ENCODE peak calls at places on chromosomes 11 and 22, in four cellular contexts. One of them, this sample, is unnamed.
A peak's percentile ranks its signal among the peaks of the same experiment; 100 is the strongest.

GRCh38 chr22:50173221-50173982 is 2.9 kb downstream of the PANX2 start:
- DNase-seq in lower lobe of right lung: peak; percentile 66
- DNase-seq in lung: no peak
- DNase-seq in upper lobe of right lung: no peak
- DNase-seq in this sample: no peak

GRCh38 chr22:45738206-45738605 is 66.6 kb downstream of the ATXN10 start:
- DNase-seq in lower lobe of right lung: no peak
- DNase-seq in lung: no peak
- DNase-seq in upper lobe of right lung: no peak
- DNase-seq in this sample: no peak

GRCh38 chr11:116720895-116721294 is 51.9 kb downstream of the BUD13 start:
- DNase-seq in lower lobe of right lung: no peak
- DNase-seq in lung: no peak
- DNase-seq in upper lobe of right lung: no peak
- DNase-seq in this sample: no peak

GRCh38 chr11:106304274-106304673 is 226.8 kb downstream of the AASDHPPT start:
- DNase-seq in lower lobe of right lung: no peak
- DNase-seq in lung: no peak
- DNase-seq in upper lobe of right lung: no peak
- DNase-seq in this sample: no peak

GRCh38 chr11:2903672-2904011 is 18.1 kb upstream of the CDKN1C start:
- DNase-seq in lower lobe of right lung: no peak
- DNase-seq in lung: no peak
- DNase-seq in upper lobe of right lung: no peak
- DNase-seq in this sample: peak; percentile 89

GRCh38 chr22:47630741-47631534 is 868.5 kb downstream of the TBC1D22A start:
- DNase-seq in lower lobe of right lung: no peak
- DNase-seq in lung: no peak
- DNase-seq in upper lobe of right lung: peak; percentile 40
- DNase-seq in this sample: no peak

GRCh38 chr11:126046796-126047195 is 15.9 kb downstream of the CDON start:
- DNase-seq in lower lobe of right lung: no peak
- DNase-seq in lung: no peak
- DNase-seq in upper lobe of right lung: no peak
- DNase-seq in this sample: no peak

GRCh38 chr22:38347181-38347943 is 30.1 kb upstream of the CSNK1E start:
- DNase-seq in lower lobe of right lung: no peak
- DNase-seq in lung: no peak
- DNase-seq in upper lobe of right lung: peak; percentile 50
- DNase-seq in this sample: no peak

GRCh38 chr11:33934450-33934849 is 42.6 kb upstream of the LMO2 start:
- DNase-seq in lower lobe of right lung: no peak
- DNase-seq in lung: no peak
- DNase-seq in upper lobe of right lung: no peak
- DNase-seq in this sample: no peak

GRCh38 chr22:47153854-47154542 is 391.5 kb downstream of the TBC1D22A start:
- DNase-seq in lower lobe of right lung: no peak
- DNase-seq in lung: no peak
- DNase-seq in upper lobe of right lung: no peak
- DNase-seq in this sample: no peak

GRCh38 chr11:61315260-61315659 is 17.6 kb downstream of the DDB1 start:
- DNase-seq in lower lobe of right lung: no peak
- DNase-seq in lung: no peak
- DNase-seq in upper lobe of right lung: no peak
- DNase-seq in this sample: no peak

GRCh38 chr11:65870706-65871681 is 1.6 kb downstream of the EFEMP2 start:
- DNase-seq in lower lobe of right lung: peak; percentile 53
- DNase-seq in lung: no peak
- DNase-seq in upper lobe of right lung: no peak
- DNase-seq in this sample: no peak

GRCh38 chr11:65868907-65869306 is 3.7 kb downstream of the EFEMP2 start:
- DNase-seq in lower lobe of right lung: no peak
- DNase-seq in lung: no peak
- DNase-seq in upper lobe of right lung: no peak
- DNase-seq in this sample: no peak

GRCh38 chr11:65868076-65868667 is 4.4 kb downstream of the EFEMP2 start:
- DNase-seq in lower lobe of right lung: peak; percentile 47
- DNase-seq in lung: no peak
- DNase-seq in upper lobe of right lung: no peak
- DNase-seq in this sample: no peak

GRCh38 chr11:65870307-65870658 is 2.3 kb downstream of the EFEMP2 start:
- DNase-seq in lower lobe of right lung: peak; percentile 48
- DNase-seq in lung: no peak
- DNase-seq in upper lobe of right lung: no peak
- DNase-seq in this sample: no peak

GRCh38 chr11:65869643-65870306 is 2.8 kb downstream of the EFEMP2 start:
- DNase-seq in lower lobe of right lung: peak; percentile 45
- DNase-seq in lung: no peak
- DNase-seq in upper lobe of right lung: no peak
- DNase-seq in this sample: no peak
- H3K27me3 ChIP-seq in lower lobe of right lung: no peaks in the 10 kb centered on the region
- H3K27me3 ChIP-seq in lung: no peaks in the 10 kb centered on the region
- H3K27me3 ChIP-seq in upper lobe of right lung: no peaks in the 10 kb centered on the region
- H3K27me3 ChIP-seq in this sample: no peaks in the 10 kb centered on the region

GRCh38 chr11:92591551-92591950 is 366.9 kb downstream of the FAT3 start:
- DNase-seq in lower lobe of right lung: no peak
- DNase-seq in lung: no peak
- DNase-seq in upper lobe of right lung: no peak
- DNase-seq in this sample: no peak
- H3K27me3 ChIP-seq in lower lobe of right lung: no peaks in the 10 kb centered on the region
- H3K27me3 ChIP-seq in lung: no peaks in the 10 kb centered on the region
- H3K27me3 ChIP-seq in upper lobe of right lung: no peaks in the 10 kb centered on the region
- H3K27me3 ChIP-seq in this sample: no peaks in the 10 kb centered on the region

GRCh38 chr11:45560935-45561330 is 104.5 kb downstream of the CHST1 start:
- DNase-seq in lower lobe of right lung: no peak
- DNase-seq in lung: no peak
- DNase-seq in upper lobe of right lung: no peak
- DNase-seq in this sample: no peak
- H3K27me3 ChIP-seq in lower lobe of right lung: peaks cover 10% of the 10 kb centered on the region
- H3K27me3 ChIP-seq in lung: no peaks in the 10 kb centered on the region
- H3K27me3 ChIP-seq in upper lobe of right lung: no peaks in the 10 kb centered on the region
- H3K27me3 ChIP-seq in this sample: no peaks in the 10 kb centered on the region

DNA sequence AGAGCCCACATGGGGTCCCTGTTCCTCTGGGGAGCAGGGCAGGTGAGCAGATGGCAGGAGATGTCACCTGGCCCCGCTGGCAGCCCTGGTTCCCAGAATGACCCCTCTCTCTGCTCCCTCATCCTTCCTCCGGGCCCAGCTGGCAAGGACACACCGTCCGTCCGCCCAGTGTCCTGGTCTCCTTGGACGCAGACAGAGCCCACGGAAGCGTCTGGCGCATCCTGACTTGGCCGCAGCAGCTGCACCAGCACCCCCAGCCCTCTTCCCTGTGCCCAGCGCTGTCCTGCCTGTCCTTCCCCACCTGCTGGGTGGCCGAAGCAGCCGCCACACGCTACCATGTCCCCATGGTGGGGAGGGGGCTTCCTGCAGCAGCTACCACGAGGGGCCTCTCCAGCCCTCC is 9.6 kb upstream of the CABP7 start:
- DNase-seq in lower lobe of right lung: no peak
- DNase-seq in lung: no peak
- DNase-seq in upper lobe of right lung: no peak
- DNase-seq in this sample: no peak
- H3K27me3 ChIP-seq in lower lobe of right lung: peaks cover 18% of the 10 kb centered on the region
- H3K27me3 ChIP-seq in lung: no peaks in the 10 kb centered on the region
- H3K27me3 ChIP-seq in upper lobe of right lung: peaks cover 14% of the 10 kb centered on the region
- H3K27me3 ChIP-seq in this sample: no peaks in the 10 kb centered on the region

GRCh38 chr11:119993732-119994131 is 144.2 kb downstream of the TRIM29 start:
- DNase-seq in lower lobe of right lung: no peak
- DNase-seq in lung: no peak
- DNase-seq in upper lobe of right lung: no peak
- DNase-seq in this sample: peak; percentile 78
- H3K27me3 ChIP-seq in lower lobe of right lung: peaks cover 3% of the 10 kb centered on the region
- H3K27me3 ChIP-seq in lung: no peaks in the 10 kb centered on the region
- H3K27me3 ChIP-seq in upper lobe of right lung: peaks cover 14% of the 10 kb centered on the region
- H3K27me3 ChIP-seq in this sample: no peaks in the 10 kb centered on the region

DNA sequence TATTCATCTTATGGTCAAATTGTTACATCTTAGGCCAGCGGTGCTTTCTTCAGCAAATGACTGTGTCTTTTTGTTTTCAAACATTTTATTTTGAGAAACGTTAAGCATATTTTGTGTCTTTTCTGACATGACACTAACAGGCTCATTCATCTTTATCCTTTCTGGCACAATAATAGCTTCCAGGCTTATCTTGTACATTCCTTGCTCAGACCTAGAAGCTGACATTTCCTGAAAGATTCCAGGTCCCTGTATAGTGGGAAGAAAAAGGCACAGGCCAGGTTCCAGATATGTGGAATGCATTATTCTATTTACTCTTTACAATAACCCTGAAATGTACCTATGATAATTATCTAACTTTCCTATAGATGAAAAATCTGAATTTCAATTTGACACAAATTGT is 379.1 kb upstream of the B3GAT1 start:
- DNase-seq in lower lobe of right lung: no peak
- DNase-seq in lung: no peak
- DNase-seq in upper lobe of right lung: no peak
- DNase-seq in this sample: no peak
- H3K27me3 ChIP-seq in lower lobe of right lung: no peaks in the 10 kb centered on the region
- H3K27me3 ChIP-seq in lung: no peaks in the 10 kb centered on the region
- H3K27me3 ChIP-seq in upper lobe of right lung: no peaks in the 10 kb centered on the region
- H3K27me3 ChIP-seq in this sample: no peaks in the 10 kb centered on the region